ENCODE peak calls at places on chromosomes 7 and 10, in five cellular contexts. C is IMR-90, Y is GM12878, F is K562, M is SK-N-SH. W is an unnamed sample.

GRCh38 chr10:124262249-124262865 is 156.4 kb downstream of the OAT start:
- DNase-seq in C (no peak), Y (no peak), F (no peak), M (no peak), W (no peak)

GRCh38 chr10:121313119-121313858 is 285.0 kb downstream of the FGFR2 start:
- DNase-seq in C (no peak), Y (no peak), F (no peak), M (no peak), W (no peak)

GRCh38 chr10:116947838-116948529 is 57.0 kb downstream of the SHTN1 start:
- DNase-seq in C (peak), Y (no peak), F (no peak), M (no peak), W (peak)

GRCh38 chr10:51918451-51918850 is 219.1 kb upstream of the CSTF2T start:
- DNase-seq in C (no peak), Y (no peak), F (no peak), M (no peak), W (no peak)

GRCh38 chr10:11437391-11438241 is 173.8 kb downstream of the USP6NL start:
- DNase-seq in C (no peak), Y (no peak), F (no peak), M (no peak), W (no peak)

GRCh38 chr10:51269816-51270215 is 195.5 kb downstream of the PRKG1 start:
- DNase-seq in C (peak), Y (no peak), F (no peak), M (no peak), W (no peak)

GRCh38 chr10:46229144-46229563 is 57.6 kb upstream of the ANTXRL start:
- DNase-seq in C (no peak), Y (no peak), F (peak), M (peak), W (peak)

GRCh38 chr10:20085115-20085514 is 268.9 kb downstream of the PLXDC2 start:
- DNase-seq in C (no peak), Y (no peak), F (no peak), M (no peak), W (no peak)

DNA sequence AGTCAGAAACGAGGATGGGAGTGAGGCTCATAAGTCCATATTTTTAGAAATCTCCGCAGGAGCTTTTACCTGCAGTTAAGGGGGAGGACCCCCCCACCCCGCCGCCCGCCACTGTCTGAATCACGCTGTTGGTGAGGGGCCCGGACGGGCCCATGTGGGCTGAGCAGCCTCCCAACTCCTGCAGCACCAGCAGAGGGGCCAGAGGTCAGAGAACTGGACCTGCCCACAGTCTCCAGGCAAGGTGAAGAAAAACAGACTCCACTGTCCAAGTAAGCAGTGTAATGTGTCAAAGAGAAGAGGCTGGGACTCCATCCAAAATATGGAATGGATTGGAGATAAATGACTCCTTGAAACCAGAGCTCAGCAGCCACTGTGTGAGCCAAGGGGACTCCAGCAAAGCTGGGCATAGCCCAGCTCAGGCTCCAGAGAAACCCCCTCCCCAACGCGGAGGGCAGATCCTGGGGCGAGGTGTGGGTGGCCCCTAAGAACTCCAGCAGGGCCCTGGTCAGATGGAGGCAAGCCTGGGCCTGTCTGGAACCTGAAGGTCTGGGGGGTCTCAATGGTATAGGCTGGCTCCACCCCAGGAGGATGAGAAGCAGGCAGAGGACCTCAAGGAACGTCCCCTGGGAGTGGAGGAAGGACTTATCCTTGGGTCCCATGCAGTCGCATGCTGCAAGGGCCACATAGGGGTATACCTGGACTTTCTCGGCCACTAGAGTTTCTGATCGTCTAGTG is 128.5 kb upstream of the TNS3 start:
- DNase-seq in C (peak), Y (no peak), F (no peak), M (no peak), W (no peak)
- TF ChIP-seq MXI1 in C (no peak), Y (no peak), F (no peak), M (no peak), W (no peak)

DNA sequence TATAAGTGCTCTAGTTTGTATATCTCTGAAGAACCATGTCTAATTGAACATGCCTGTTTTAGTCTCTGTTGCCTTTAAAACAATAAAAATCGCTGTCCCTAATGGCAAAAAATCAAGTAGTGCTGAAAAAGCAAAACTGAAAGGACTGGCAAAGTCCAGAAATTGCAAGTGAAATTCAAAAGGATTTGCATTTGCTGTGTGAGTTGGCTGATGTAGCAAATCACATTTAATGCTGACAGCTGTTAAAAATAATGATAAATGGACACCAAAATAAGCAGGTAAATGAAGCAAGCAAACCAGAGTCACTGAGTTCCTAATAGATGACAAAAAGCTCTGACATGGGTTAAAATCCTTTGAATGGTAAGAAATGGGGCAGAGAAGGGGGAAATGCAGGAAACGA is 874.1 kb downstream of the GRM8 start:
- DNase-seq in C (no peak), Y (peak), F (no peak), M (no peak), W (no peak)
- TF ChIP-seq MXI1 in C (no peak), Y (no peak), F (no peak), M (no peak), W (no peak)

DNA sequence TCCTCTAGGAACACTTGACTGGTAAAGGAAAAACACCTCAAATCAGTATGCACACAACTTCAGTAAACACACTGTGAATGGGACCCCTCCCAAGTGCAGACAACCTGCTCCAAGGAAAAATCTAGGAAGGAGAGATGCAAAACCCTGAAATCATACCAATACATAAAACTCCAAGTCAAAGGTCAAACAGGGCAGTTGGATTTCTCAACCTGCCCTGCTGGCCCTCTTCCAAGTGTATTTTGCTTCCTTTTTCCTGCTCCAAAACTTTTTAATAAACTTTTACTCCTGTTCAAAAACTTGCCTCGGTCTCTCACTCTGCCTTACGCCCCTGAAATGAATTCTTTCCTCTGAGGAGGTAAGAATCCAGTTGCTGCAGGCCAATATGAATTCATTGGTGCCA is 665.1 kb downstream of the SORCS1 start:
- DNase-seq in C (no peak), Y (no peak), F (no peak), M (no peak), W (no peak)
- TF ChIP-seq MXI1 in C (no peak), Y (no peak), F (no peak), M (no peak), W (no peak)

DNA sequence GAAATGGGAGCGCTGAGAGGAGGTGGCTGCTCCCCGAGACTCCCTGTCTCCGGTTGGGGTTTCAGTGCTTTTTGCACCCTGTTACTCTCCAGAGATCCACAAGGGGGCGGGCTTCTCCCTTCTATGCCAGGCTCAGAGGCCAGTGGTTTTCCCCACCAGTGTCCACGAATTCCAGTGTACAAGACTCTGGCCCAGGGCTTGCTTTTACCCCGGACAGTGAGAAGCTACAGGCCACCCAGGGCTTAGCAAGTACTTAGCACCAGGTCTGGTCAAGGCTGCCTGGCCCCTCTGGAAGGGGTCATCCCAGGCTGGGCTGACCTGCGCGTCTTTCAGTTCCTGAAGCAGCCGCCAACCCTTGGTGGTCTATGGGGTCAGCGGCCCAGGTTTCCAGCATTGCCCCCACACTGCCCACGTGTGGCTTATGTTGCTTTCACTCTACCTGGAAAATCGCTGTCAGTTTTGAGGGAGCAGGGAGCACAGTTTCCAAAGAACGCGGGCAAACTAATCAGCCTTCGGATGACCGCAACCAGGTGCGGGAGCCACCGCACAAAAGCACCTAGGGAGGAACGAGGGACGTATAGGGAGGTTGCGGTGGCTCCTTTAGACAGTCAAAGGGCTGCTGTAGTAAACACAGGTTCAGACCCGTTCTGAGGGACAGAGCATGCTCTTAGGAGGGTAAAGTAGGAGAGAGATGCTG is 6.8 kb downstream of the CYP26A1 start:
- DNase-seq in C (peak), Y (no peak), F (peak), M (peak), W (peak)
- TF ChIP-seq MXI1 in C (no peak), Y (no peak), F (no peak), M (no peak), W (no peak)

W was measured in HepG2.